ENCODE peak calls at places on chromosome 15, in four cellular contexts. One of them, this sample, is unnamed.

GRCh38 chr15:60044636-60045273 is 40.6 kb downstream of the FOXB1 start:
- DNase-seq in NCI-H2081: no peak
- DNase-seq in suprapubic skin: no peak
- DNase-seq in fibroblast of villous mesenchyme: no peak
- DNase-seq in this sample: no peak

GRCh38 chr15:86830304-86830703 is 750.6 kb downstream of the AGBL1 start:
- DNase-seq in NCI-H2081: no peak
- DNase-seq in suprapubic skin: no peak
- DNase-seq in fibroblast of villous mesenchyme: no peak
- DNase-seq in this sample: no peak

GRCh38 chr15:100353469-100353868 is 11.7 kb upstream of the ADAMTS17 start:
- DNase-seq in NCI-H2081: no peak
- DNase-seq in suprapubic skin: no peak
- DNase-seq in fibroblast of villous mesenchyme: no peak
- DNase-seq in this sample: no peak

GRCh38 chr15:77846360-77846759 is 213.6 kb upstream of the LINGO1 start:
- DNase-seq in NCI-H2081: no peak
- DNase-seq in suprapubic skin: no peak
- DNase-seq in fibroblast of villous mesenchyme: no peak
- DNase-seq in this sample: no peak

GRCh38 chr15:89999676-90000174 is 1.4 kb upstream of the ZNF710 start:
- DNase-seq in NCI-H2081: no peak
- DNase-seq in suprapubic skin: no peak
- DNase-seq in fibroblast of villous mesenchyme: peak; percentile 20
- DNase-seq in this sample: no peak

GRCh38 chr15:65655457-65655856 is 33.7 kb downstream of the SLC24A1 start:
- DNase-seq in NCI-H2081: no peak
- DNase-seq in suprapubic skin: no peak
- DNase-seq in fibroblast of villous mesenchyme: peak; percentile 3
- DNase-seq in this sample: no peak

GRCh38 chr15:65377976-65378366 is at the start of gene IGDCC3:
- DNase-seq in NCI-H2081: no peak
- DNase-seq in suprapubic skin: no peak
- DNase-seq in fibroblast of villous mesenchyme: peak; percentile 14
- DNase-seq in this sample: no peak

GRCh38 chr15:92869977-92870644 is 30.0 kb upstream of the CHD2 start:
- DNase-seq in NCI-H2081: no peak
- DNase-seq in suprapubic skin: no peak
- DNase-seq in fibroblast of villous mesenchyme: peak; percentile 37
- DNase-seq in this sample: no peak

GRCh38 chr15:81163961-81164800 is 30.1 kb downstream of the CFAP161 start:
- DNase-seq in NCI-H2081: no peak
- DNase-seq in suprapubic skin: no peak
- DNase-seq in fibroblast of villous mesenchyme: peak; percentile 71
- DNase-seq in this sample: no peak

GRCh38 chr15:49101536-49101935 is 53.9 kb downstream of the COPS2 start:
- DNase-seq in NCI-H2081: no peak
- DNase-seq in suprapubic skin: no peak
- DNase-seq in fibroblast of villous mesenchyme: peak; percentile 61
- DNase-seq in this sample: no peak

GRCh38 chr15:31035610-31036009 is 44.2 kb upstream of the MTMR10 start:
- DNase-seq in NCI-H2081: no peak
- DNase-seq in suprapubic skin: no peak
- DNase-seq in fibroblast of villous mesenchyme: no peak
- DNase-seq in this sample: no peak

GRCh38 chr15:39598958-39599845 is 18.3 kb downstream of the THBS1 start:
- DNase-seq in NCI-H2081: no peak
- DNase-seq in suprapubic skin: no peak
- DNase-seq in fibroblast of villous mesenchyme: peak; percentile 60
- DNase-seq in this sample: no peak